ENCODE peak calls at places on chromosome 18, in nine cellular contexts. K is HEK293T; W is activated CD8-positive, alpha-beta T cell treated with anti-CD3 and anti-CD28 coated beads for 36 hours; C is activated CD4-positive, alpha-beta T cell treated with anti-CD3 and anti-CD28 coated beads, Interleukin-2, amount 50 U/mL, for 48 hours; Q is RPMI7951; U is stimulated activated CD4-positive, alpha-beta T cell treated with anti-CD3 and anti-CD28 coated beads, Interleukin-15, amount 100 ng/mL, for 48 hours; M is WTC11; V is GM13976; P is hypothalamus. J is an unnamed sample.

GRCh38 chr18:78875268-78875997 is 104.2 kb upstream of the SALL3 start:
- DNase-seq in K (peak), W (peak), C (peak), Q (peak), U (peak), M (peak), V (peak), P (no peak), J (no peak)

GRCh38 chr18:47749195-47749973 is 181.1 kb downstream of the SMAD2 start:
- DNase-seq in K (peak), W (peak), C (peak), Q (peak), U (peak), M (peak), V (peak), P (no peak), J (peak)

GRCh38 chr18:35572644-35573043 is 8.9 kb upstream of the GALNT1 start:
- DNase-seq in K (no peak), W (no peak), C (no peak), Q (peak), U (no peak), M (no peak), V (no peak), P (no peak), J (no peak)

GRCh38 chr18:64111950-64112349 is 36.9 kb downstream of the LINC00305 start:
- DNase-seq in K (no peak), W (no peak), C (no peak), Q (no peak), U (no peak), M (no peak), V (no peak), P (no peak), J (no peak)

GRCh38 chr18:57116598-57117132 is 30.2 kb upstream of the BOD1L2 start:
- DNase-seq in K (no peak), W (no peak), C (no peak), Q (no peak), U (no peak), M (no peak), V (no peak), P (no peak), J (no peak)

GRCh38 chr18:49582579-49582978 is 20.7 kb downstream of the LIPG start:
- DNase-seq in K (no peak), W (no peak), C (no peak), Q (peak), U (no peak), M (no peak), V (no peak), P (no peak), J (no peak)

GRCh38 chr18:76367168-76367785 is 127.8 kb downstream of the ZNF516 start:
- DNase-seq in K (no peak), W (no peak), C (no peak), Q (no peak), U (no peak), M (no peak), V (no peak), P (no peak), J (no peak)

GRCh38 chr18:49174478-49174877 is 223.7 kb upstream of the SMAD7 start:
- DNase-seq in K (no peak), W (no peak), C (no peak), Q (peak), U (no peak), M (no peak), V (no peak), P (no peak), J (no peak)

GRCh38 chr18:56647071-56647470 is 4.1 kb upstream of the WDR7 start:
- DNase-seq in K (no peak), W (peak), C (peak), Q (no peak), U (no peak), M (no peak), V (no peak), P (no peak), J (no peak)

GRCh38 chr18:29154758-29155725 is 978.1 kb upstream of the CDH2 start:
- DNase-seq in K (no peak), W (no peak), C (no peak), Q (peak), U (no peak), M (no peak), V (no peak), P (no peak), J (no peak)

GRCh38 chr18:22844184-22844583 is 88.9 kb upstream of the RBBP8 start:
- DNase-seq in K (no peak), W (no peak), C (no peak), Q (no peak), U (no peak), M (no peak), V (no peak), P (no peak), J (no peak)

GRCh38 chr18:13641551-13642439 is 84.6 kb downstream of the FAM210A start:
- DNase-seq in K (no peak), W (no peak), C (no peak), Q (no peak), U (no peak), M (peak), V (no peak), P (no peak), J (no peak)

GRCh38 chr18:65983750-65984149 is 232.9 kb downstream of the CDH7 start:
- DNase-seq in K (no peak), W (no peak), C (no peak), Q (no peak), U (no peak), M (no peak), V (no peak), P (no peak), J (no peak)

GRCh38 chr18:36580874-36581750 is 247.7 kb downstream of the TPGS2 start:
- DNase-seq in K (no peak), W (no peak), C (no peak), Q (peak), U (no peak), M (no peak), V (no peak), P (no peak), J (no peak)

GRCh38 chr18:11494093-11494492 is 115.3 kb upstream of the SLC35G4 start:
- DNase-seq in K (no peak), W (no peak), C (no peak), Q (peak), U (no peak), M (no peak), V (no peak), P (no peak), J (no peak)

GRCh38 chr18:48801728-48802542 is 148.8 kb downstream of the SMAD7 start:
- DNase-seq in K (no peak), W (peak), C (peak), Q (no peak), U (no peak), M (peak), V (no peak), P (no peak), J (no peak)

GRCh38 chr18:35620765-35621164 is 39.2 kb downstream of the GALNT1 start:
- DNase-seq in K (no peak), W (no peak), C (no peak), Q (no peak), U (no peak), M (no peak), V (no peak), P (no peak), J (no peak)